ENCODE peak calls at places on chromosome 7, in four cellular contexts. One of them, this sample, is unnamed.

GRCh38 chr7:126667742-126668366 is 584.9 kb downstream of the GRM8 start:
- DNase-seq in bronchial epithelial cell: no peak
- DNase-seq in MM.1S: no peak
- DNase-seq in uterus: no peak
- DNase-seq in this sample: no peak

GRCh38 chr7:27179030-27179429 is 4.9 kb upstream of the HOXA10 start:
- DNase-seq in bronchial epithelial cell: no peak
- DNase-seq in MM.1S: no peak
- DNase-seq in uterus: peak
- DNase-seq in this sample: peak

GRCh38 chr7:15621468-15621867 is 59.7 kb upstream of the AGMO start:
- DNase-seq in bronchial epithelial cell: peak
- DNase-seq in MM.1S: no peak
- DNase-seq in uterus: no peak
- DNase-seq in this sample: no peak

GRCh38 chr7:152859781-152860191 is 100.2 kb downstream of the ACTR3B start:
- DNase-seq in MM.1S: no peak
- DNase-seq in uterus: no peak
- DNase-seq in bronchial epithelial cell: no peak
- DNase-seq in this sample: no peak

GRCh38 chr7:134886353-134887057 is 99.8 kb upstream of the AGBL3 start:
- DNase-seq in MM.1S: no peak
- DNase-seq in bronchial epithelial cell: peak
- DNase-seq in uterus: peak
- DNase-seq in this sample: peak

GRCh38 chr7:76303829-76304505 is 1.5 kb downstream of the HSPB1 start:
- DNase-seq in uterus: no peak
- DNase-seq in MM.1S: no peak
- DNase-seq in bronchial epithelial cell: peak
- DNase-seq in this sample: peak

GRCh38 chr7:120583835-120584586 is 273.9 kb downstream of the TSPAN12 start:
- DNase-seq in uterus: no peak
- DNase-seq in bronchial epithelial cell: peak
- DNase-seq in MM.1S: no peak
- DNase-seq in this sample: peak

GRCh38 chr7:92888-93672 is 99.3 kb upstream of the FAM20C start:
- DNase-seq in MM.1S: no peak
- DNase-seq in bronchial epithelial cell: no peak
- DNase-seq in uterus: no peak
- DNase-seq in this sample: no peak

GRCh38 chr7:149070372-149071140 is 20.0 kb downstream of the ZNF786 start:
- DNase-seq in MM.1S: no peak
- DNase-seq in uterus: no peak
- DNase-seq in bronchial epithelial cell: no peak
- DNase-seq in this sample: no peak

GRCh38 chr7:28433604-28434254 is 21.4 kb downstream of the CREB5 start:
- DNase-seq in bronchial epithelial cell: no peak
- DNase-seq in uterus: peak
- DNase-seq in MM.1S: no peak
- DNase-seq in this sample: peak

GRCh38 chr7:45080958-45081669 is 7.7 kb downstream of the NACAD start:
- DNase-seq in MM.1S: no peak
- DNase-seq in bronchial epithelial cell: no peak
- DNase-seq in uterus: no peak
- DNase-seq in this sample: no peak

GRCh38 chr7:240887-241421 is 48.6 kb downstream of the FAM20C start:
- DNase-seq in bronchial epithelial cell: no peak
- DNase-seq in MM.1S: no peak
- DNase-seq in uterus: no peak
- DNase-seq in this sample: peak

GRCh38 chr7:114820993-114821945 is 100.6 kb upstream of the MDFIC start:
- DNase-seq in uterus: no peak
- DNase-seq in MM.1S: no peak
- DNase-seq in bronchial epithelial cell: no peak
- DNase-seq in this sample: peak

GRCh38 chr7:521221-522070 is 1.8 kb upstream of the PDGFA start:
- DNase-seq in MM.1S: no peak
- DNase-seq in uterus: peak
- DNase-seq in bronchial epithelial cell: no peak
- DNase-seq in this sample: peak

GRCh38 chr7:137990251-137990901 is 11.5 kb downstream of the CREB3L2 start:
- DNase-seq in MM.1S: no peak
- DNase-seq in bronchial epithelial cell: peak
- DNase-seq in uterus: no peak
- DNase-seq in this sample: peak

GRCh38 chr7:55074008-55074499 is 55.2 kb downstream of the EGFR start:
- DNase-seq in MM.1S: peak
- DNase-seq in uterus: no peak
- DNase-seq in bronchial epithelial cell: peak
- DNase-seq in this sample: peak

GRCh38 chr7:124489925-124490324 is 275.7 kb downstream of the GPR37 start:
- DNase-seq in uterus: no peak
- DNase-seq in bronchial epithelial cell: no peak
- DNase-seq in MM.1S: no peak
- DNase-seq in this sample: no peak

GRCh38 chr7:127652333-127653248 is 597 bp downstream of the SND1 start:
- DNase-seq in bronchial epithelial cell: peak
- DNase-seq in uterus: no peak
- DNase-seq in MM.1S: peak
- DNase-seq in this sample: peak

GRCh38 chr7:11168622-11169170 is 195.0 kb downstream of the PHF14 start:
- DNase-seq in MM.1S: no peak
- DNase-seq in uterus: no peak
- DNase-seq in bronchial epithelial cell: no peak
- DNase-seq in this sample: no peak

GRCh38 chr7:105653441-105654005 is 72.2 kb upstream of the EFCAB10 start:
- DNase-seq in MM.1S: no peak
- DNase-seq in bronchial epithelial cell: no peak
- DNase-seq in uterus: no peak
- DNase-seq in this sample: no peak

GRCh38 chr7:16801111-16801542 is 3.7 kb downstream of the AGR2 start:
- DNase-seq in MM.1S: peak
- DNase-seq in uterus: no peak
- DNase-seq in bronchial epithelial cell: peak
- DNase-seq in this sample: peak

GRCh38 chr7:41787951-41788350 is 85.1 kb upstream of the INHBA start:
- DNase-seq in MM.1S: no peak
- DNase-seq in uterus: no peak
- DNase-seq in bronchial epithelial cell: no peak
- DNase-seq in this sample: no peak

GRCh38 chr7:35676211-35676610 is 18.7 kb downstream of the HERPUD2 start:
- DNase-seq in MM.1S: no peak
- DNase-seq in uterus: no peak
- DNase-seq in bronchial epithelial cell: no peak
- DNase-seq in this sample: no peak

GRCh38 chr7:92843034-92843760 is 6.8 kb upstream of the CDK6 start:
- DNase-seq in bronchial epithelial cell: no peak
- DNase-seq in uterus: no peak
- DNase-seq in MM.1S: no peak
- DNase-seq in this sample: peak

GRCh38 chr7:128309921-128310320 is 33.8 kb downstream of the RBM28 start:
- DNase-seq in MM.1S: no peak
- DNase-seq in bronchial epithelial cell: no peak
- DNase-seq in uterus: no peak
- DNase-seq in this sample: no peak

GRCh38 chr7:1098243-1099153 is 10.6 kb downstream of the GPER1 start:
- DNase-seq in MM.1S: no peak
- DNase-seq in uterus: no peak
- DNase-seq in bronchial epithelial cell: no peak
- DNase-seq in this sample: no peak

DNA sequence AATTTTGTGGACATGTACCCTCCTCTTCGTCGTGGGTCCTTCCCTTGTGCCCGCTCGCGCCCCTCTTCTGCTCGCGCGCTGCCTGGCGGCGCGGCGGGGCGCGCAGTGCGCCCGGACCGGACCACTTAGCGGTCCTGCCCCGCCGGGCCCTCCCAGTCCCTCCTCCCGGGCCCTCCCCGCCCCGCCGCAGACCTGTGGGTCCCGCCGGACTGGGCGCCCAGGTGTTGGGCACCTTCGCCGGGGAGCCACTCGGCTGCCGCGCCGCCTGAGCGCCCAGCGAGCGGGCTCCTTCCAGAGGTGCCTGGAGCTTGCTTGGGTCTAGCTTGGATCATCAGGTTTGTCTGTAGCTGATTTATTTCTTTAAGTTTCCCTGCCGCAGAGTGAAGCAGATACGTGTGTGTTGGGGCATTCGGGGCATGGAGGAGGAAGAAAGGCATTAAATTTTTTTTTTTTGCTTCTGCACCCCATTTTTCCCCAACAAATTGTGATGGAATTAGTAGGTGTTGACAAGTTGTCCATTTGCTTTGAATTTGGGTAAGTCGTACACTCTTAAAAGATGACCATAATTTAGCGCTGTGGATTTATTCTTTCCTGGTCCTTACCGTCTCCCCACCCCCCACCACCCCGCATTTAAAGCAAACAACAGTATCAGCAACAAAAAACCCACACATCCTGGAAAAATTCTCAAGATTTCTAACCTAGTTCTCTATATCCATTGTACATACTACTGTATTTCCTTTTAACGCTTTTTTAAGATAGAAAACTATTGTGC is 903 bp downstream of the C1GALT1 start:
- DNase-seq in bronchial epithelial cell: peak
- DNase-seq in MM.1S: peak
- DNase-seq in uterus: peak
- DNase-seq in this sample: peak
- TF ChIP-seq CTCF in bronchial epithelial cell: no peak
- TF ChIP-seq CTCF in MM.1S: no peak
- TF ChIP-seq CTCF in uterus: no peak
- TF ChIP-seq CTCF in this sample: no peak

GRCh38 chr7:67455508-67455907 is 458.9 kb downstream of the TYW1 start:
- DNase-seq in bronchial epithelial cell: no peak
- DNase-seq in MM.1S: no peak
- DNase-seq in uterus: no peak
- DNase-seq in this sample: no peak
- H3K4me3 ChIP-seq in bronchial epithelial cell: no peak
- H3K4me3 ChIP-seq in MM.1S: no peak
- H3K4me3 ChIP-seq in uterus: no peak
- H3K4me3 ChIP-seq in this sample: no peak

GRCh38 chr7:133275441-133276105 is 22.7 kb downstream of the EXOC4 start:
- DNase-seq in MM.1S: no peak
- DNase-seq in bronchial epithelial cell: no peak
- DNase-seq in uterus: no peak
- DNase-seq in this sample: no peak

GRCh38 chr7:133274265-133274664 is 21.4 kb downstream of the EXOC4 start:
- DNase-seq in bronchial epithelial cell: no peak
- DNase-seq in uterus: no peak
- DNase-seq in MM.1S: no peak
- DNase-seq in this sample: no peak

GRCh38 chr7:133273221-133273620 is 20.3 kb downstream of the EXOC4 start:
- DNase-seq in bronchial epithelial cell: no peak
- DNase-seq in MM.1S: no peak
- DNase-seq in uterus: no peak
- DNase-seq in this sample: no peak

GRCh38 chr7:133275008-133275407 is 22.1 kb downstream of the EXOC4 start:
- DNase-seq in bronchial epithelial cell: no peak
- DNase-seq in uterus: no peak
- DNase-seq in MM.1S: no peak
- DNase-seq in this sample: no peak
- TF ChIP-seq CTCF in bronchial epithelial cell: peak
- TF ChIP-seq CTCF in uterus: no peak
- TF ChIP-seq CTCF in MM.1S: peak
- TF ChIP-seq CTCF in this sample: peak

DNA sequence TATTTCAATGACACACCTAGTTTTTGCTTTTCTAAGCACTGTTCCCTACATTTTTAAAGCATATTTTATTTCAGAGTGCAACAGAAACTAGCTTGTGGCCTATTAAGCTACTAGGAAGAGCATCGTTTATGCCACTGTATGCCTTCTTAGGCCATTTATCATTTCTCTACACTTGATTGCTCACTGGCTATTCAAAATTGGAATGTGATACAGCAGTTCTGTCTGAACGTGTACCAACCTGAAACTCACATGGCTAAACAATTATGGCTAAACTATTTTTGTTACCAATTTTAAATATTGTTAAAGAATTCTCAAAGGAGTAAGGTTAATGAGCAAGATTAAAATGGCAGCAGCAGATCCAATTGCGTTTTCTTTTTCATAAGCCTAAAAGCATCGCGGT is 105.2 kb downstream of the GSAP start:
- DNase-seq in uterus: no peak
- DNase-seq in MM.1S: no peak
- DNase-seq in bronchial epithelial cell: peak
- DNase-seq in this sample: no peak
- H3K4me3 ChIP-seq in uterus: no peak
- H3K4me3 ChIP-seq in MM.1S: no peak
- H3K4me3 ChIP-seq in bronchial epithelial cell: no peak
- H3K4me3 ChIP-seq in this sample: no peak

DNA sequence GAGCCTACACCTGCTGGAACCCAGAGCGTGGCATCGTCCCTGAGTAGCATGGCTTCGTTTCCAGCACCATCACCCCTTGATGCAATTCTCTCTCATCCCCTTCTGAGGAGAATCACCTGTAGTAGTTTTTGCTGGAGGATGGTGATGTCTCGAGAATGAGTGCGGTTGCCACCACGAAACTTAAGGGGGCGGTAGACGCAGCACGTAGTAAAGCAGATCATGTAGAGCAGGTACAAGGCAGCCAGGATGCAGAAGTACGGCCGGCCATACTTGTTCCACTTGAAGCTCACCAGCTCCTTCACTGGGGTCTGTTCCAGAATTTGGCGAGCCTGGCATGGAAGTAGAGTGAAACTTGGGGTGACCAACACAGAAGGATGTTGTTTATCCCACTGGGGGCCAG is 8.1 kb downstream of the TRPV5 start:
- DNase-seq in uterus: no peak
- DNase-seq in MM.1S: no peak
- DNase-seq in bronchial epithelial cell: no peak
- DNase-seq in this sample: no peak
- TF ChIP-seq CTCF in uterus: no peak
- TF ChIP-seq CTCF in MM.1S: peak
- TF ChIP-seq CTCF in bronchial epithelial cell: no peak
- TF ChIP-seq CTCF in this sample: no peak

DNA sequence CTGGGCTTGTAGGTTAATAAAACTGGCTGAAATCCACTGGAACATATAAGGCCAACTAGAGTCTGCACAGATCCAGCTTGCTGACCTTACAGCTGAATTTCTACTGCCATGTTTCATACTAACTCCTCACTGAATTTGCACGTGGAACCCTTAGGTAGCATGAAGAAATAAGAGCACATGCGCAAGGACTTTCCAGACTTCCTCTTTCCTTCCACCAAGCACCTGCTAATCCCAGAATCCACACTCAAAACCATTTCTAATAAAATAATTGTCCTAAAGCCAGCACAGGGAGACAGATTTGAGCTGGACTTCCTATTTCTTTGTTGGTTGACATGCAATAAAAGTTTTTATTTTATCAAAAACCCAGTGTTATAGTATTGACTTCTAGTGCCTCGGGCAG is 46.7 kb downstream of the NPVF start:
- DNase-seq in uterus: no peak
- DNase-seq in bronchial epithelial cell: no peak
- DNase-seq in MM.1S: no peak
- DNase-seq in this sample: no peak
- H3K4me3 ChIP-seq in uterus: no peak
- H3K4me3 ChIP-seq in bronchial epithelial cell: no peak
- H3K4me3 ChIP-seq in MM.1S: no peak
- H3K4me3 ChIP-seq in this sample: no peak

This sample was measured in fibroblast of villous mesenchyme.